ENCODE peak calls at places on chromosomes 12 and 14, in nine cellular contexts. N is K562, X is IMR-90, C is DND-41, O is Peyer's patch, H is lung, G is body of pancreas, E is ovary, A is esophagus squamous epithelium. Y is an unnamed sample.

GRCh38 chr12:92094751-92095161 is 50.9 kb downstream of the BTG1 start:
- DNase-seq in C (no peak), H (no peak), G (no peak), E (no peak), N (no peak), A (no peak), X (peak; percentile 30), O (no peak), Y (no peak)

GRCh38 chr12:94277426-94278000 is 129.1 kb downstream of the PLXNC1 start:
- DNase-seq in C (no peak), N (no peak), E (peak; percentile 71), O (no peak), G (no peak), X (peak; percentile 26), H (no peak), A (no peak), Y (no peak)

GRCh38 chr12:14873440-14874185 is 12.0 kb downstream of the MGP start:
- DNase-seq in H (no peak), C (no peak), O (no peak), A (no peak), N (no peak), X (peak; percentile 16), E (no peak), G (no peak), Y (no peak)

GRCh38 chr14:90005441-90005840 is 49.7 kb downstream of the TDP1 start:
- DNase-seq in G (no peak), A (no peak), E (no peak), C (no peak), H (no peak), O (no peak), N (no peak), X (no peak), Y (no peak)

GRCh38 chr12:128823916-128824839 is at the start of gene SLC15A4:
- DNase-seq in N (peak; percentile 98), H (peak; percentile 97), G (peak; percentile 98), E (peak; percentile 97), X (peak; percentile 84), A (peak; percentile 93), C (peak; percentile 94), O (peak; percentile 99), Y (peak; percentile 97)

GRCh38 chr14:31229638-31230229 is 22.1 kb upstream of the HECTD1 start:
- DNase-seq in G (peak; percentile 91), A (peak; percentile 12), O (no peak), E (peak; percentile 52), H (peak; percentile 81), N (peak; percentile 69), C (no peak), X (peak; percentile 98), Y (peak; percentile 89)

GRCh38 chr14:105152794-105153241 is 15.8 kb downstream of the JAG2 start:
- DNase-seq in H (no peak), C (no peak), E (no peak), O (no peak), N (no peak), X (no peak), G (no peak), A (no peak), Y (no peak)

GRCh38 chr12:1418144-1418543 is 176.2 kb downstream of the FBXL14 start:
- DNase-seq in O (no peak), G (no peak), N (no peak), E (no peak), H (no peak), X (no peak), C (no peak), A (no peak), Y (no peak)

GRCh38 chr12:63150255-63151060 is 543 bp downstream of the AVPR1A start:
- DNase-seq in X (no peak), H (no peak), C (no peak), E (peak; percentile 39), G (peak; percentile 36), O (no peak), N (no peak), A (no peak), Y (no peak)

GRCh38 chr14:73743431-73743931 is 29.3 kb upstream of the PNMA1 start:
- DNase-seq in E (no peak), A (no peak), X (no peak), N (no peak), H (peak; percentile 60), G (no peak), O (peak; percentile 85), C (peak; percentile 86), Y (no peak)

GRCh38 chr14:89543420-89543790 is 126.4 kb upstream of the FOXN3 start:
- DNase-seq in C (no peak), H (no peak), N (no peak), O (no peak), E (peak; percentile 44), G (peak; percentile 76), X (no peak), A (no peak), Y (no peak)

GRCh38 chr12:4383304-4383865 is 3.9 kb upstream of the FGF23 start:
- DNase-seq in A (no peak), O (no peak), N (peak; percentile 18), C (no peak), H (no peak), X (no peak), G (no peak), E (no peak), Y (no peak)

GRCh38 chr14:70096866-70097265 is 91.9 kb downstream of the SLC8A3 start:
- DNase-seq in N (no peak), X (peak; percentile 14), H (no peak), C (no peak), E (no peak), O (no peak), G (no peak), A (no peak), Y (no peak)

GRCh38 chr14:22221508-22221907 is 367.5 kb downstream of the DAD1 start:
- DNase-seq in C (no peak), X (peak; percentile 49), O (no peak), E (no peak), G (no peak), A (no peak), H (no peak), N (peak; percentile 7), Y (no peak)

GRCh38 chr14:34770901-34771300 is 56.5 kb upstream of the CFL2 start:
- DNase-seq in A (no peak), G (no peak), X (no peak), N (no peak), C (no peak), E (no peak), H (no peak), O (no peak), Y (no peak)

GRCh38 chr12:106106129-106106566 is 32.6 kb downstream of the NUAK1 start:
- DNase-seq in H (no peak), C (no peak), E (no peak), A (no peak), N (no peak), X (no peak), O (no peak), G (no peak), Y (no peak)
- TF ChIP-seq CTCF in H (no peak), C (no peak), E (no peak), A (no peak), N (no peak), X (no peak), O (no peak), G (no peak), Y (no peak)

DNA sequence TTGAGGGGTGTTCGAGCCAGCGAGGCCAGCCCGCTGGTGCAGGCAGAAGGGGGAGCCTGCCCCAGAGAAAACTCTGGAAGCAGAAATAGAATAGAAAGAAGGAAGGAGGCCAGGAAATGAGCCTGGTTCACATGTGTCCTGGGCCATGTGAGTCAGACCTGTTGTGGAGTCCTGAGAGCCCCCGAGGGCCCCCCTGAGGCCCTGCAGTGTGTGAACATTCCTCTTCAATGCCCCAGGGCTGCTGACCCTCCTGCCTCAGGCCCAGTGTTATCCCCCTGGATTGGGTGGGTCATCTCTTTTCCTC is 174 bp upstream of the LRP1-AS start:
- DNase-seq in N (no peak), G (no peak), E (no peak), A (no peak), H (no peak), O (no peak), C (no peak), X (peak; percentile 74), Y (no peak)
- H3K36me3 ChIP-seq in N (no peaks in the 10 kb centered on the region), G (no peaks in the 10 kb centered on the region), E (no peaks in the 10 kb centered on the region), A (peaks cover 84% of the 10 kb centered on the region), H (peaks cover 18% of the 10 kb centered on the region), O (peaks cover 41% of the 10 kb centered on the region), C (no peaks in the 10 kb centered on the region), X (peaks cover 68% of the 10 kb centered on the region), Y (no peaks in the 10 kb centered on the region)

GRCh38 chr12:53942467-53942997 is 3.9 kb downstream of the HOXC13 start:
- DNase-seq in O (no peak), N (no peak), X (no peak), C (no peak), H (no peak), A (no peak), E (no peak), G (no peak), Y (no peak)
- H3K4me3 ChIP-seq in O (no peak overlapping the region), N (no peak overlapping the region), X (no peak overlapping the region), C (no peak overlapping the region), H (no peak overlapping the region), A (no peak overlapping the region), E (no peak overlapping the region), G (no peak overlapping the region), Y (no peak overlapping the region)

GRCh38 chr12:65123435-65124063 is 2.4 kb upstream of the WIF1 start:
- DNase-seq in X (peak; percentile 37), A (no peak), H (no peak), E (no peak), O (no peak), N (no peak), C (peak; percentile 9), G (no peak), Y (no peak)
- TF ChIP-seq CTCF in X (peak; percentile 63), A (peak; percentile 31), H (peak; percentile 27), E (no peak), O (peak; percentile 64), N (peak; percentile 45), C (peak; percentile 56), G (peak; percentile 46), Y (peak; percentile 55)

DNA sequence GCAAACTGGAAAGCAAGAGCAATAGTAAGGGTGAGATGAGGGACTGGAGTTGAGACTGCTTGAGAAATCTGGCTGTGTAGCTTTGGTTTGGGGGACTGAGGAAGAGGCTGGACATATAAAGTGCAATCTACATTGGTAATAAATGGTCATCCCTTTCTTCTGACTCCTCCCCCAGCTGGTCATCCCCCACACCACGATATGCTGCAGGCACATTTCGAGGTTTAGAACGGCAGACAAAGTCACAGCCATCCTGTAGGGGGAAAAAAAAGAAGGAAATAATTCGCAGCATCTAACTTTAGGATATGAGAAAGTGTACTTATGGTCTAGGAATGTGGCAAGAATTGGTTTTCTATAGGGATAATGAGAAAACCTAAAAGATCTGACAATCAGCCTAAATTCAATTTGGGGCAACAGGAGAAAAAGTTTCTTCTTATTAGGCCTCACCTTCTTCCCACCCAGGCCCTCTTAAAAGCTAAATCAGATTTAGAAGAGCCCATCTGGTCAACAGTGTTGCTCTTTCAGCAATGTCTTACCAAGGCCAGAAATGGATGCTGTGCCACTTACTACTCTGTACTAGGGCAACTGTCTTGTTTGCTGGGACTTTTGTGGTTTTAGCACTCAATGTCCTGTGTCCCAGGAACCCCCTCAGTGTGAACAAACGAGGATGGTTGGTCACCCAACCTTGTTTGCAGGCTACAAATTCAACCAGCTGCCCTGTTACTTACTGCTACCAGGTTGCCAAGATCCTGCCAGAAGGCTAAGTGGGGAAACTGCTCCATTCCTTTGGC is 7.6 kb downstream of the M6PR start:
- DNase-seq in E (no peak), X (no peak), G (no peak), C (no peak), O (no peak), N (no peak), A (no peak), H (no peak), Y (no peak)
- H3K36me3 ChIP-seq in E (peaks cover 3% of the 10 kb centered on the region), X (peaks cover 33% of the 10 kb centered on the region), G (no peaks in the 10 kb centered on the region), C (peaks cover 77% of the 10 kb centered on the region), O (peaks cover 56% of the 10 kb centered on the region), N (peaks cover 57% of the 10 kb centered on the region), A (peaks cover 78% of the 10 kb centered on the region), H (peaks cover 28% of the 10 kb centered on the region), Y (peaks cover 4% of the 10 kb centered on the region)

Y was measured in prostate gland.